ENCODE peak calls at places on chromosomes 2 and 18, in ten cellular contexts. One of them, this sample, is unnamed.

GRCh38 chr18:49076767-49077166 is 126.0 kb upstream of the SMAD7 start:
- DNase-seq in NCI-H345: no peak
- DNase-seq in HCEC 1CT: no peak
- DNase-seq in stimulated activated CD8-positive, alpha-beta memory T cell treated with anti-CD3 and anti-CD28 coated beads, Interleukin-4, amount 100 ng/mL, for 4 hours: no peak
- DNase-seq in T-helper 22 cell: no peak
- DNase-seq in stimulated activated CD4-positive, alpha-beta T cell treated with anti-CD3 and anti-CD28 coated beads, TNF-alpha, amount 100 ng/mL, for 48 hours: no peak
- DNase-seq in C1 segment of cervical spinal cord: no peak
- DNase-seq in tibial artery: no peak
- DNase-seq in HS-5: no peak
- DNase-seq in PC-9: no peak
- DNase-seq in this sample: no peak

GRCh38 chr18:50196261-50196660 is 1.3 kb upstream of the MYO5B start:
- DNase-seq in NCI-H345: no peak
- DNase-seq in HCEC 1CT: no peak
- DNase-seq in stimulated activated CD8-positive, alpha-beta memory T cell treated with anti-CD3 and anti-CD28 coated beads, Interleukin-4, amount 100 ng/mL, for 4 hours: no peak
- DNase-seq in T-helper 22 cell: no peak
- DNase-seq in stimulated activated CD4-positive, alpha-beta T cell treated with anti-CD3 and anti-CD28 coated beads, TNF-alpha, amount 100 ng/mL, for 48 hours: no peak
- DNase-seq in C1 segment of cervical spinal cord: no peak
- DNase-seq in tibial artery: no peak
- DNase-seq in HS-5: no peak
- DNase-seq in PC-9: no peak
- DNase-seq in this sample: no peak

GRCh38 chr2:69241664-69242063 is 145.4 kb downstream of the GFPT1 start:
- DNase-seq in NCI-H345: peak
- DNase-seq in HCEC 1CT: no peak
- DNase-seq in stimulated activated CD8-positive, alpha-beta memory T cell treated with anti-CD3 and anti-CD28 coated beads, Interleukin-4, amount 100 ng/mL, for 4 hours: no peak
- DNase-seq in T-helper 22 cell: no peak
- DNase-seq in stimulated activated CD4-positive, alpha-beta T cell treated with anti-CD3 and anti-CD28 coated beads, TNF-alpha, amount 100 ng/mL, for 48 hours: no peak
- DNase-seq in C1 segment of cervical spinal cord: no peak
- DNase-seq in tibial artery: no peak
- DNase-seq in HS-5: no peak
- DNase-seq in PC-9: no peak
- DNase-seq in this sample: no peak

GRCh38 chr2:74559912-74560311 is 5.4 kb downstream of the DOK1 start:
- DNase-seq in NCI-H345: no peak
- DNase-seq in HCEC 1CT: no peak
- DNase-seq in stimulated activated CD8-positive, alpha-beta memory T cell treated with anti-CD3 and anti-CD28 coated beads, Interleukin-4, amount 100 ng/mL, for 4 hours: no peak
- DNase-seq in T-helper 22 cell: no peak
- DNase-seq in stimulated activated CD4-positive, alpha-beta T cell treated with anti-CD3 and anti-CD28 coated beads, TNF-alpha, amount 100 ng/mL, for 48 hours: no peak
- DNase-seq in C1 segment of cervical spinal cord: no peak
- DNase-seq in tibial artery: no peak
- DNase-seq in HS-5: no peak
- DNase-seq in PC-9: no peak
- DNase-seq in this sample: no peak

GRCh38 chr2:188734688-188735087 is 239.5 kb upstream of the COL3A1 start:
- DNase-seq in NCI-H345: no peak
- DNase-seq in HCEC 1CT: no peak
- DNase-seq in stimulated activated CD8-positive, alpha-beta memory T cell treated with anti-CD3 and anti-CD28 coated beads, Interleukin-4, amount 100 ng/mL, for 4 hours: no peak
- DNase-seq in T-helper 22 cell: no peak
- DNase-seq in stimulated activated CD4-positive, alpha-beta T cell treated with anti-CD3 and anti-CD28 coated beads, TNF-alpha, amount 100 ng/mL, for 48 hours: no peak
- DNase-seq in C1 segment of cervical spinal cord: no peak
- DNase-seq in tibial artery: no peak
- DNase-seq in HS-5: no peak
- DNase-seq in PC-9: no peak
- DNase-seq in this sample: no peak

GRCh38 chr2:234050455-234051135 is at the start of gene SPP2:
- DNase-seq in NCI-H345: no peak
- DNase-seq in HCEC 1CT: no peak
- DNase-seq in stimulated activated CD8-positive, alpha-beta memory T cell treated with anti-CD3 and anti-CD28 coated beads, Interleukin-4, amount 100 ng/mL, for 4 hours: no peak
- DNase-seq in T-helper 22 cell: no peak
- DNase-seq in stimulated activated CD4-positive, alpha-beta T cell treated with anti-CD3 and anti-CD28 coated beads, TNF-alpha, amount 100 ng/mL, for 48 hours: no peak
- DNase-seq in C1 segment of cervical spinal cord: no peak
- DNase-seq in tibial artery: no peak
- DNase-seq in HS-5: no peak
- DNase-seq in PC-9: no peak
- DNase-seq in this sample: no peak

GRCh38 chr18:58101291-58101706 is 57.3 kb downstream of the NEDD4L start:
- DNase-seq in NCI-H345: no peak
- DNase-seq in HCEC 1CT: no peak
- DNase-seq in stimulated activated CD8-positive, alpha-beta memory T cell treated with anti-CD3 and anti-CD28 coated beads, Interleukin-4, amount 100 ng/mL, for 4 hours: no peak
- DNase-seq in T-helper 22 cell: no peak
- DNase-seq in stimulated activated CD4-positive, alpha-beta T cell treated with anti-CD3 and anti-CD28 coated beads, TNF-alpha, amount 100 ng/mL, for 48 hours: no peak
- DNase-seq in C1 segment of cervical spinal cord: peak
- DNase-seq in tibial artery: no peak
- DNase-seq in HS-5: no peak
- DNase-seq in PC-9: no peak
- DNase-seq in this sample: no peak

GRCh38 chr2:168528469-168528868 is 72.4 kb downstream of the CERS6 start:
- DNase-seq in NCI-H345: no peak
- DNase-seq in HCEC 1CT: peak
- DNase-seq in stimulated activated CD8-positive, alpha-beta memory T cell treated with anti-CD3 and anti-CD28 coated beads, Interleukin-4, amount 100 ng/mL, for 4 hours: no peak
- DNase-seq in T-helper 22 cell: no peak
- DNase-seq in stimulated activated CD4-positive, alpha-beta T cell treated with anti-CD3 and anti-CD28 coated beads, TNF-alpha, amount 100 ng/mL, for 48 hours: no peak
- DNase-seq in C1 segment of cervical spinal cord: no peak
- DNase-seq in tibial artery: no peak
- DNase-seq in HS-5: no peak
- DNase-seq in PC-9: no peak
- DNase-seq in this sample: no peak

GRCh38 chr2:99840831-99841230 is 301.6 kb downstream of the AFF3 start:
- DNase-seq in NCI-H345: no peak
- DNase-seq in HCEC 1CT: no peak
- DNase-seq in stimulated activated CD8-positive, alpha-beta memory T cell treated with anti-CD3 and anti-CD28 coated beads, Interleukin-4, amount 100 ng/mL, for 4 hours: no peak
- DNase-seq in T-helper 22 cell: no peak
- DNase-seq in stimulated activated CD4-positive, alpha-beta T cell treated with anti-CD3 and anti-CD28 coated beads, TNF-alpha, amount 100 ng/mL, for 48 hours: no peak
- DNase-seq in C1 segment of cervical spinal cord: no peak
- DNase-seq in tibial artery: no peak
- DNase-seq in HS-5: no peak
- DNase-seq in PC-9: no peak
- DNase-seq in this sample: no peak

GRCh38 chr2:133266075-133266925 is 302.0 kb downstream of the NCKAP5 start:
- DNase-seq in NCI-H345: peak
- DNase-seq in HCEC 1CT: peak
- DNase-seq in stimulated activated CD8-positive, alpha-beta memory T cell treated with anti-CD3 and anti-CD28 coated beads, Interleukin-4, amount 100 ng/mL, for 4 hours: no peak
- DNase-seq in T-helper 22 cell: no peak
- DNase-seq in stimulated activated CD4-positive, alpha-beta T cell treated with anti-CD3 and anti-CD28 coated beads, TNF-alpha, amount 100 ng/mL, for 48 hours: no peak
- DNase-seq in C1 segment of cervical spinal cord: no peak
- DNase-seq in tibial artery: no peak
- DNase-seq in HS-5: no peak
- DNase-seq in PC-9: no peak
- DNase-seq in this sample: no peak

GRCh38 chr18:24553886-24554285 is 93.4 kb downstream of the HRH4 start:
- DNase-seq in NCI-H345: no peak
- DNase-seq in HCEC 1CT: no peak
- DNase-seq in stimulated activated CD8-positive, alpha-beta memory T cell treated with anti-CD3 and anti-CD28 coated beads, Interleukin-4, amount 100 ng/mL, for 4 hours: no peak
- DNase-seq in T-helper 22 cell: no peak
- DNase-seq in stimulated activated CD4-positive, alpha-beta T cell treated with anti-CD3 and anti-CD28 coated beads, TNF-alpha, amount 100 ng/mL, for 48 hours: no peak
- DNase-seq in C1 segment of cervical spinal cord: no peak
- DNase-seq in tibial artery: no peak
- DNase-seq in HS-5: no peak
- DNase-seq in PC-9: no peak
- DNase-seq in this sample: no peak

GRCh38 chr2:72824224-72824842 is 1.5 kb downstream of the EXOC6B start:
- DNase-seq in NCI-H345: no peak
- DNase-seq in HCEC 1CT: peak
- DNase-seq in stimulated activated CD8-positive, alpha-beta memory T cell treated with anti-CD3 and anti-CD28 coated beads, Interleukin-4, amount 100 ng/mL, for 4 hours: no peak
- DNase-seq in T-helper 22 cell: no peak
- DNase-seq in stimulated activated CD4-positive, alpha-beta T cell treated with anti-CD3 and anti-CD28 coated beads, TNF-alpha, amount 100 ng/mL, for 48 hours: no peak
- DNase-seq in C1 segment of cervical spinal cord: no peak
- DNase-seq in tibial artery: no peak
- DNase-seq in HS-5: peak
- DNase-seq in PC-9: peak
- DNase-seq in this sample: no peak

GRCh38 chr2:197600306-197600705 is 75.1 kb downstream of the RFTN2 start:
- DNase-seq in NCI-H345: no peak
- DNase-seq in HCEC 1CT: no peak
- DNase-seq in stimulated activated CD8-positive, alpha-beta memory T cell treated with anti-CD3 and anti-CD28 coated beads, Interleukin-4, amount 100 ng/mL, for 4 hours: no peak
- DNase-seq in T-helper 22 cell: no peak
- DNase-seq in stimulated activated CD4-positive, alpha-beta T cell treated with anti-CD3 and anti-CD28 coated beads, TNF-alpha, amount 100 ng/mL, for 48 hours: no peak
- DNase-seq in C1 segment of cervical spinal cord: no peak
- DNase-seq in tibial artery: no peak
- DNase-seq in HS-5: no peak
- DNase-seq in PC-9: no peak
- DNase-seq in this sample: no peak

GRCh38 chr2:120886534-120886961 is 150.9 kb downstream of the GLI2 start:
- DNase-seq in NCI-H345: no peak
- DNase-seq in HCEC 1CT: no peak
- DNase-seq in stimulated activated CD8-positive, alpha-beta memory T cell treated with anti-CD3 and anti-CD28 coated beads, Interleukin-4, amount 100 ng/mL, for 4 hours: no peak
- DNase-seq in T-helper 22 cell: no peak
- DNase-seq in stimulated activated CD4-positive, alpha-beta T cell treated with anti-CD3 and anti-CD28 coated beads, TNF-alpha, amount 100 ng/mL, for 48 hours: no peak
- DNase-seq in C1 segment of cervical spinal cord: no peak
- DNase-seq in tibial artery: no peak
- DNase-seq in HS-5: no peak
- DNase-seq in PC-9: no peak
- DNase-seq in this sample: no peak

GRCh38 chr2:61853086-61853847 is 593 bp downstream of the FAM161A start:
- DNase-seq in NCI-H345: peak
- DNase-seq in HCEC 1CT: peak
- DNase-seq in stimulated activated CD8-positive, alpha-beta memory T cell treated with anti-CD3 and anti-CD28 coated beads, Interleukin-4, amount 100 ng/mL, for 4 hours: no peak
- DNase-seq in T-helper 22 cell: no peak
- DNase-seq in stimulated activated CD4-positive, alpha-beta T cell treated with anti-CD3 and anti-CD28 coated beads, TNF-alpha, amount 100 ng/mL, for 48 hours: no peak
- DNase-seq in C1 segment of cervical spinal cord: no peak
- DNase-seq in tibial artery: no peak
- DNase-seq in HS-5: peak
- DNase-seq in PC-9: peak
- DNase-seq in this sample: no peak

This sample was measured in BJ.